ENCODE peak calls at places on chromosome 2, in ten cellular contexts. One of them, this sample, is unnamed.

GRCh38 chr2:65383571-65384488 is 48.6 kb downstream of the SPRED2 start:
- DNase-seq in ACHN: no peak
- DNase-seq in ecto neural progenitor cell: no peak
- DNase-seq in NCI-H460: no peak
- DNase-seq in mucosa of gallbladder: no peak
- DNase-seq in stimulated activated CD4-positive, alpha-beta T cell treated with anti-CD3 and anti-CD28 coated beads, Interleukin-12 subunit alpha, Interleukin-12 subunit beta, amount 100 ng/mL, for 4 hours: no peak
- DNase-seq in BJ: no peak
- DNase-seq in SJSA1: no peak
- DNase-seq in fibroblast of gingiva: no peak
- DNase-seq in HTR-8/SVneo: no peak
- DNase-seq in this sample: peak

GRCh38 chr2:27920148-27920885 is 29.8 kb downstream of the BABAM2 start:
- DNase-seq in ACHN: peak
- DNase-seq in SJSA1: no peak
- DNase-seq in ecto neural progenitor cell: no peak
- DNase-seq in stimulated activated CD4-positive, alpha-beta T cell treated with anti-CD3 and anti-CD28 coated beads, Interleukin-12 subunit alpha, Interleukin-12 subunit beta, amount 100 ng/mL, for 4 hours: no peak
- DNase-seq in mucosa of gallbladder: peak
- DNase-seq in fibroblast of gingiva: peak
- DNase-seq in HTR-8/SVneo: peak
- DNase-seq in BJ: no peak
- DNase-seq in NCI-H460: peak
- DNase-seq in this sample: no peak

GRCh38 chr2:152657042-152657441 is 60.2 kb downstream of the PRPF40A start:
- DNase-seq in ecto neural progenitor cell: no peak
- DNase-seq in mucosa of gallbladder: no peak
- DNase-seq in fibroblast of gingiva: no peak
- DNase-seq in ACHN: no peak
- DNase-seq in BJ: no peak
- DNase-seq in stimulated activated CD4-positive, alpha-beta T cell treated with anti-CD3 and anti-CD28 coated beads, Interleukin-12 subunit alpha, Interleukin-12 subunit beta, amount 100 ng/mL, for 4 hours: no peak
- DNase-seq in SJSA1: no peak
- DNase-seq in HTR-8/SVneo: no peak
- DNase-seq in NCI-H460: no peak
- DNase-seq in this sample: no peak

GRCh38 chr2:60316381-60317028 is 236.9 kb downstream of the BCL11A start:
- DNase-seq in fibroblast of gingiva: no peak
- DNase-seq in mucosa of gallbladder: peak
- DNase-seq in ecto neural progenitor cell: peak
- DNase-seq in SJSA1: peak
- DNase-seq in HTR-8/SVneo: no peak
- DNase-seq in BJ: no peak
- DNase-seq in stimulated activated CD4-positive, alpha-beta T cell treated with anti-CD3 and anti-CD28 coated beads, Interleukin-12 subunit alpha, Interleukin-12 subunit beta, amount 100 ng/mL, for 4 hours: no peak
- DNase-seq in NCI-H460: no peak
- DNase-seq in ACHN: no peak
- DNase-seq in this sample: no peak

GRCh38 chr2:120460511-120460910 is 114.6 kb downstream of the INHBB start:
- DNase-seq in ecto neural progenitor cell: no peak
- DNase-seq in BJ: no peak
- DNase-seq in NCI-H460: no peak
- DNase-seq in ACHN: no peak
- DNase-seq in stimulated activated CD4-positive, alpha-beta T cell treated with anti-CD3 and anti-CD28 coated beads, Interleukin-12 subunit alpha, Interleukin-12 subunit beta, amount 100 ng/mL, for 4 hours: no peak
- DNase-seq in fibroblast of gingiva: no peak
- DNase-seq in mucosa of gallbladder: no peak
- DNase-seq in HTR-8/SVneo: no peak
- DNase-seq in SJSA1: no peak
- DNase-seq in this sample: no peak

GRCh38 chr2:130341562-130342019 is 1.1 kb upstream of the IMP4 start:
- DNase-seq in ecto neural progenitor cell: no peak
- DNase-seq in fibroblast of gingiva: no peak
- DNase-seq in ACHN: no peak
- DNase-seq in SJSA1: no peak
- DNase-seq in BJ: no peak
- DNase-seq in NCI-H460: no peak
- DNase-seq in stimulated activated CD4-positive, alpha-beta T cell treated with anti-CD3 and anti-CD28 coated beads, Interleukin-12 subunit alpha, Interleukin-12 subunit beta, amount 100 ng/mL, for 4 hours: no peak
- DNase-seq in mucosa of gallbladder: no peak
- DNase-seq in HTR-8/SVneo: no peak
- DNase-seq in this sample: no peak

GRCh38 chr2:190947711-190948251 is 66.2 kb downstream of the STAT1 start:
- DNase-seq in BJ: peak
- DNase-seq in HTR-8/SVneo: peak
- DNase-seq in NCI-H460: peak
- DNase-seq in mucosa of gallbladder: no peak
- DNase-seq in fibroblast of gingiva: peak
- DNase-seq in ecto neural progenitor cell: no peak
- DNase-seq in ACHN: peak
- DNase-seq in SJSA1: peak
- DNase-seq in stimulated activated CD4-positive, alpha-beta T cell treated with anti-CD3 and anti-CD28 coated beads, Interleukin-12 subunit alpha, Interleukin-12 subunit beta, amount 100 ng/mL, for 4 hours: no peak
- DNase-seq in this sample: peak

GRCh38 chr2:149329470-149330126 is 789 bp upstream of the LYPD6 start:
- DNase-seq in stimulated activated CD4-positive, alpha-beta T cell treated with anti-CD3 and anti-CD28 coated beads, Interleukin-12 subunit alpha, Interleukin-12 subunit beta, amount 100 ng/mL, for 4 hours: no peak
- DNase-seq in ecto neural progenitor cell: peak
- DNase-seq in NCI-H460: peak
- DNase-seq in ACHN: peak
- DNase-seq in SJSA1: peak
- DNase-seq in HTR-8/SVneo: peak
- DNase-seq in BJ: peak
- DNase-seq in fibroblast of gingiva: peak
- DNase-seq in mucosa of gallbladder: peak
- DNase-seq in this sample: peak

GRCh38 chr2:223590964-223591363 is 11.2 kb downstream of the SCG2 start:
- DNase-seq in NCI-H460: no peak
- DNase-seq in stimulated activated CD4-positive, alpha-beta T cell treated with anti-CD3 and anti-CD28 coated beads, Interleukin-12 subunit alpha, Interleukin-12 subunit beta, amount 100 ng/mL, for 4 hours: no peak
- DNase-seq in SJSA1: no peak
- DNase-seq in fibroblast of gingiva: peak
- DNase-seq in ecto neural progenitor cell: no peak
- DNase-seq in ACHN: no peak
- DNase-seq in HTR-8/SVneo: no peak
- DNase-seq in mucosa of gallbladder: no peak
- DNase-seq in BJ: no peak
- DNase-seq in this sample: peak

GRCh38 chr2:238743243-238744068 is 104.4 kb upstream of the TWIST2 start:
- DNase-seq in HTR-8/SVneo: no peak
- DNase-seq in BJ: no peak
- DNase-seq in ACHN: no peak
- DNase-seq in SJSA1: no peak
- DNase-seq in fibroblast of gingiva: no peak
- DNase-seq in ecto neural progenitor cell: no peak
- DNase-seq in NCI-H460: no peak
- DNase-seq in stimulated activated CD4-positive, alpha-beta T cell treated with anti-CD3 and anti-CD28 coated beads, Interleukin-12 subunit alpha, Interleukin-12 subunit beta, amount 100 ng/mL, for 4 hours: no peak
- DNase-seq in mucosa of gallbladder: no peak
- DNase-seq in this sample: no peak

GRCh38 chr2:165793161-165793778 is 777 bp downstream of the GALNT3 start:
- DNase-seq in BJ: no peak
- DNase-seq in stimulated activated CD4-positive, alpha-beta T cell treated with anti-CD3 and anti-CD28 coated beads, Interleukin-12 subunit alpha, Interleukin-12 subunit beta, amount 100 ng/mL, for 4 hours: no peak
- DNase-seq in NCI-H460: no peak
- DNase-seq in mucosa of gallbladder: peak
- DNase-seq in fibroblast of gingiva: no peak
- DNase-seq in ACHN: no peak
- DNase-seq in SJSA1: no peak
- DNase-seq in HTR-8/SVneo: no peak
- DNase-seq in ecto neural progenitor cell: peak
- DNase-seq in this sample: no peak

GRCh38 chr2:172228177-172228785 is 125.6 kb upstream of the DLX2 start:
- DNase-seq in stimulated activated CD4-positive, alpha-beta T cell treated with anti-CD3 and anti-CD28 coated beads, Interleukin-12 subunit alpha, Interleukin-12 subunit beta, amount 100 ng/mL, for 4 hours: no peak
- DNase-seq in mucosa of gallbladder: no peak
- DNase-seq in NCI-H460: no peak
- DNase-seq in SJSA1: no peak
- DNase-seq in ecto neural progenitor cell: no peak
- DNase-seq in ACHN: no peak
- DNase-seq in BJ: no peak
- DNase-seq in fibroblast of gingiva: peak
- DNase-seq in HTR-8/SVneo: no peak
- DNase-seq in this sample: no peak

GRCh38 chr2:9780368-9781130 is 62.7 kb upstream of the TAF1B start:
- DNase-seq in mucosa of gallbladder: no peak
- DNase-seq in BJ: no peak
- DNase-seq in fibroblast of gingiva: no peak
- DNase-seq in SJSA1: no peak
- DNase-seq in NCI-H460: no peak
- DNase-seq in stimulated activated CD4-positive, alpha-beta T cell treated with anti-CD3 and anti-CD28 coated beads, Interleukin-12 subunit alpha, Interleukin-12 subunit beta, amount 100 ng/mL, for 4 hours: no peak
- DNase-seq in ecto neural progenitor cell: no peak
- DNase-seq in ACHN: no peak
- DNase-seq in HTR-8/SVneo: no peak
- DNase-seq in this sample: no peak

This sample was measured in foreskin fibroblast.